ENCODE peak calls at places on chromosomes 5 and 9, in six cellular contexts. P, I, J, U, L and S are unnamed samples.

GRCh38 chr5:117486879-117487391 is 912.3 kb upstream of the SEMA6A start:
- DNase-seq in P (no peak), I (no peak), J (no peak), U (no peak), L (no peak), S (no peak)

GRCh38 chr5:140561753-140562523 is 2.5 kb downstream of the APBB3 start:
- DNase-seq in P (no peak), I (no peak), J (no peak), U (no peak), L (no peak), S (no peak)

GRCh38 chr5:122508623-122509022 is 196.6 kb downstream of the SNCAIP start:
- DNase-seq in P (no peak), I (no peak), J (no peak), U (no peak), L (no peak), S (no peak)

GRCh38 chr5:151202381-151203139 is 21.3 kb downstream of the CCDC69 start:
- DNase-seq in P (peak; percentile 83), I (peak; percentile 61), J (no peak), U (peak; percentile 9), L (peak; percentile 62), S (peak; percentile 34)

GRCh38 chr5:92081958-92082712 is 699.0 kb upstream of the ARRDC3 start:
- DNase-seq in P (peak; percentile 7), I (no peak), J (no peak), U (no peak), L (no peak), S (peak; percentile 4)

GRCh38 chr9:137095664-137096517 is 9.1 kb downstream of the MAN1B1 start:
- DNase-seq in P (no peak), I (no peak), J (no peak), U (no peak), L (no peak), S (no peak)

GRCh38 chr9:128822407-128823042 is 4.2 kb downstream of the ENDOG start:
- DNase-seq in P (no peak), I (no peak), J (no peak), U (no peak), L (no peak), S (no peak)

GRCh38 chr5:156402387-156402921 is 75.5 kb downstream of the SGCD start:
- DNase-seq in P (no peak), I (no peak), J (no peak), U (peak; percentile 93), L (peak; percentile 39), S (no peak)

GRCh38 chr9:77176686-77177142 is 620 bp upstream of the VPS13A start:
- DNase-seq in P (no peak), I (no peak), J (no peak), U (no peak), L (no peak), S (peak; percentile 21)

GRCh38 chr5:120532835-120533234 is 68.7 kb downstream of the PRR16 start:
- DNase-seq in P (no peak), I (no peak), J (no peak), U (no peak), L (no peak), S (no peak)

GRCh38 chr9:38412751-38413150 is 11.5 kb downstream of the IGFBPL1 start:
- DNase-seq in P (no peak), I (no peak), J (no peak), U (no peak), L (no peak), S (no peak)

GRCh38 chr9:12702160-12702758 is 9.1 kb downstream of the TYRP1 start:
- DNase-seq in P (peak; percentile 76), I (no peak), J (no peak), U (no peak), L (peak; percentile 68), S (peak; percentile 41)

GRCh38 chr9:133119461-133120342 is 1.3 kb downstream of the RALGDS start:
- DNase-seq in P (peak; percentile 28), I (no peak), J (no peak), U (no peak), L (no peak), S (peak; percentile 67)

GRCh38 chr5:60649288-60649917 is 50.6 kb downstream of the DEPDC1B start:
- DNase-seq in P (peak; percentile 63), I (peak; percentile 19), J (peak; percentile 11), U (peak; percentile 12), L (peak; percentile 13), S (peak; percentile 24)

GRCh38 chr5:10259916-10260315 is 9.8 kb downstream of the CCT5 start:
- DNase-seq in P (no peak), I (no peak), J (no peak), U (no peak), L (no peak), S (no peak)

GRCh38 chr5:95155888-95156287 is 129.0 kb downstream of the MCTP1 start:
- DNase-seq in P (no peak), I (no peak), J (no peak), U (no peak), L (no peak), S (no peak)

GRCh38 chr9:16304301-16304700 is 566.2 kb downstream of the BNC2 start:
- DNase-seq in P (no peak), I (no peak), J (no peak), U (no peak), L (no peak), S (no peak)

GRCh38 chr5:32419791-32420190 is 24.7 kb downstream of the ZFR start:
- DNase-seq in P (no peak), I (no peak), J (no peak), U (no peak), L (no peak), S (no peak)

GRCh38 chr5:78275998-78276543 is 18.4 kb downstream of the AP3B1 start:
- DNase-seq in P (no peak), I (no peak), J (no peak), U (no peak), L (peak; percentile 5), S (peak; percentile 9)

GRCh38 chr9:34343090-34343489 is 13.7 kb downstream of the NUDT2 start:
- DNase-seq in P (peak; percentile 56), I (no peak), J (no peak), U (no peak), L (no peak), S (no peak)

GRCh38 chr9:34338664-34339063 is 9.3 kb downstream of the NUDT2 start:
- DNase-seq in P (no peak), I (no peak), J (no peak), U (no peak), L (no peak), S (no peak)

GRCh38 chr9:34337404-34337803 is 8.0 kb downstream of the NUDT2 start:
- DNase-seq in P (no peak), I (no peak), J (no peak), U (no peak), L (no peak), S (no peak)

GRCh38 chr9:34343605-34344004 is 14.2 kb downstream of the NUDT2 start:
- DNase-seq in P (no peak), I (no peak), J (no peak), U (no peak), L (no peak), S (no peak)

GRCh38 chr9:34341659-34342266 is 12.4 kb downstream of the NUDT2 start:
- DNase-seq in P (no peak), I (no peak), J (no peak), U (no peak), L (no peak), S (no peak)
- TF ChIP-seq CTCF in P (no peak), I (no peak), J (no peak), U (no peak), L (no peak), S (no peak)

DNA sequence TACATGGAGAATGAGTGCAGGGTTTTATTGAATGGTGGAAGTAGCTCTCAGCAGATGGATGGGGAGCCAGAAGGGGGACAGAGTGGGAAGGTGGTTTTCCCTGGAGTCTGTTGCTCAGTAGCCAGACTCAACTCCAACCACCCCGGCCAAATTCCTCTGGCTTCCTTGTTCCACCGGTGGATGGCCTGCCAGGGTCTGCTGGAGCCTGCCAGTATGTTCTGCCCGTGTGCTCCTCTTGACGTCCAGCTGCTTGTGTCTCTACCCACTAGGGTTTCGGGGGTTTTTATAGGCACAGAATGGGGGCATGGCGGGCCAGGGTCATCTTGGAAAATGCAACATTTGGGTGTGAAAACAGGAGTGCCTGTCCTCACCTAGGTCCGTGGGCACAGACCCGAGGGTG is 51.4 kb upstream of the KLF9 start:
- DNase-seq in P (no peak), I (no peak), J (no peak), U (no peak), L (no peak), S (no peak)
- TF ChIP-seq CTCF in P (no peak), I (no peak), J (no peak), U (no peak), L (no peak), S (no peak)

GRCh38 chr5:39381376-39381775 is 17.1 kb upstream of the C9 start:
- DNase-seq in P (no peak), I (no peak), J (no peak), U (no peak), L (no peak), S (no peak)
- TF ChIP-seq CTCF in P (no peak), I (no peak), J (no peak), U (no peak), L (no peak), S (no peak)

GRCh38 chr9:92501671-92502393 is 19.5 kb upstream of the ASPN start:
- DNase-seq in P (peak; percentile 55), I (no peak), J (no peak), U (no peak), L (no peak), S (peak; percentile 72)
- TF ChIP-seq CTCF in P (peak; percentile 57), I (peak; percentile 61), J (peak; percentile 40), U (peak; percentile 45), L (peak; percentile 26), S (peak; percentile 52)

DNA sequence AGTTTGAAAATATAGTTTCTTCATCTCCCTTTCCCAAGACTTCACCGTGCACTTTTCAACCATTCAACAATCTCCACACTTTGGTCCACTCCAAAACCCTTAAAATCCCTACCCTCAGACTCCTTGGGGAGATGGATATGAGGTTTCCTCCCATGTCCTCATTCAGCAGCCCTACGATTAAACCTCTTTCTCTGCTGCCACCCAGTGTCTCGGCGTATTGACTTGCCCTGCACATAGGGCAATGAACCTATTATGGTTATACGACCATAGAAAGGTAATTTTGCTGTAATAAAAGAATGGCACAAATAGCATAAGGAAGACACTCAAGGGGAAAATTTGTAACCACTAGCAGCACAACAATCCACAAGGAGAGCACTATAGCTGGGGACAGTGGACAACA is 803.5 kb downstream of the TLE1 start:
- DNase-seq in P (peak; percentile 19), I (no peak), J (no peak), U (no peak), L (no peak), S (no peak)
- TF ChIP-seq CTCF in P (peak; percentile 9), I (peak; percentile 11), J (no peak), U (peak; percentile 13), L (no peak), S (no peak)

GRCh38 chr5:175444905-175445456 is 999 bp upstream of the DRD1 start:
- DNase-seq in P (no peak), I (no peak), J (no peak), U (no peak), L (no peak), S (no peak)
- TF ChIP-seq CTCF in P (no peak), I (no peak), J (no peak), U (peak; percentile 35), L (no peak), S (no peak)

GRCh38 chr5:159581502-159582249 is 251.4 kb upstream of the IL12B start:
- DNase-seq in P (peak; percentile 97), I (peak; percentile 38), J (peak; percentile 21), U (peak; percentile 90), L (peak; percentile 94), S (peak; percentile 73)
- TF ChIP-seq CTCF in P (peak; percentile 47), I (no peak), J (peak; percentile 13), U (peak; percentile 11), L (no peak), S (no peak)

GRCh38 chr5:34736445-34737119 is 80.5 kb downstream of the RAI14 start:
- DNase-seq in P (no peak), I (no peak), J (no peak), U (no peak), L (peak; percentile 34), S (peak; percentile 34)
- TF ChIP-seq CTCF in P (no peak), I (no peak), J (no peak), U (no peak), L (no peak), S (no peak)